ENCODE peak calls at places on chromosomes 12 and 14, in eight cellular contexts. V is heart left ventricle, D is ovary, J is Peyer's patch, H is breast epithelium, S is prostate gland, N is stomach, W is IMR-90. G is an unnamed sample. For H3K36me3, the result is how much of the 10 kb centered on the place peaks cover.

GRCh38 chr14:92644166-92644565 is 104.3 kb downstream of the LGMN start:
- DNase-seq in V (no peak), D (no peak), J (no peak), H (no peak), S (no peak), N (no peak), W (peak), G (no peak)

GRCh38 chr12:75812341-75813018 is 219.1 kb downstream of the PHLDA1 start:
- DNase-seq in V (no peak), D (no peak), J (no peak), H (no peak), S (no peak), N (no peak), W (peak), G (no peak)

GRCh38 chr12:26918321-26919215 is 19.2 kb downstream of the INTS13 start:
- DNase-seq in V (no peak), D (no peak), J (no peak), H (no peak), S (no peak), N (no peak), W (peak), G (no peak)

GRCh38 chr12:51059086-51059485 is 11.0 kb downstream of the LETMD1 start:
- DNase-seq in V (no peak), D (no peak), J (no peak), H (no peak), S (no peak), N (no peak), W (no peak), G (no peak)

GRCh38 chr14:36222337-36222736 is 45.8 kb upstream of the PTCSC3 start:
- DNase-seq in V (no peak), D (no peak), J (no peak), H (no peak), S (no peak), N (no peak), W (no peak), G (no peak)

GRCh38 chr12:64737539-64737938 is 21.7 kb downstream of the GNS start:
- DNase-seq in V (no peak), D (no peak), J (no peak), H (no peak), S (no peak), N (no peak), W (no peak), G (no peak)

GRCh38 chr12:28498850-28499249 is 308.6 kb downstream of the CCDC91 start:
- DNase-seq in V (no peak), D (no peak), J (no peak), H (no peak), S (no peak), N (no peak), W (no peak), G (no peak)

GRCh38 chr12:51579321-51579850 is 11.6 kb upstream of the SCN8A start:
- DNase-seq in V (no peak), D (no peak), J (no peak), H (no peak), S (no peak), N (no peak), W (no peak), G (no peak)

GRCh38 chr14:64508215-64508776 is 3.7 kb downstream of the ZBTB1 start:
- DNase-seq in V (no peak), D (no peak), J (no peak), H (no peak), S (no peak), N (no peak), W (no peak), G (no peak)

GRCh38 chr12:49446571-49446970 is 79.3 kb downstream of the SPATS2 start:
- DNase-seq in V (no peak), D (no peak), J (no peak), H (no peak), S (no peak), N (no peak), W (no peak), G (no peak)

GRCh38 chr12:121451931-121452330 is 52.0 kb downstream of the RNF34 start:
- DNase-seq in V (no peak), D (no peak), J (peak), H (no peak), S (no peak), N (no peak), W (no peak), G (no peak)

GRCh38 chr12:93204896-93205295 is 172.8 kb upstream of the NUDT4 start:
- DNase-seq in V (no peak), D (no peak), J (no peak), H (no peak), S (no peak), N (no peak), W (no peak), G (no peak)

GRCh38 chr12:53543539-53543938 is 36.3 kb upstream of the NPFF start:
- DNase-seq in V (peak), D (peak), J (peak), H (peak), S (peak), N (peak), W (peak), G (peak)

GRCh38 chr14:77040995-77041744 is 12.7 kb upstream of the IRF2BPL start:
- DNase-seq in V (peak), D (peak), J (peak), H (no peak), S (no peak), N (no peak), W (no peak), G (no peak)
- H3K4me3 ChIP-seq in V (peak), D (peak), J (peak), H (no peak), S (no peak), N (no peak), W (no peak), G (no peak)

GRCh38 chr14:70648374-70648773 is 6.7 kb downstream of the TTC9 start:
- DNase-seq in V (peak), D (no peak), J (no peak), H (no peak), S (no peak), N (no peak), W (no peak), G (no peak)
- H3K36me3 ChIP-seq in V (under half), D (under half), J (under half), H (under half), S (under half), N (under half), W (under half), G (under half)

GRCh38 chr12:128811806-128812205 is 12.0 kb downstream of the SLC15A4 start:
- DNase-seq in V (no peak), D (no peak), J (no peak), H (no peak), S (no peak), N (no peak), W (no peak), G (no peak)
- TF ChIP-seq POLR2A in V (no peak), D (no peak), J (no peak), H (no peak), S (no peak), N (no peak), W (no peak), G (no peak)

DNA sequence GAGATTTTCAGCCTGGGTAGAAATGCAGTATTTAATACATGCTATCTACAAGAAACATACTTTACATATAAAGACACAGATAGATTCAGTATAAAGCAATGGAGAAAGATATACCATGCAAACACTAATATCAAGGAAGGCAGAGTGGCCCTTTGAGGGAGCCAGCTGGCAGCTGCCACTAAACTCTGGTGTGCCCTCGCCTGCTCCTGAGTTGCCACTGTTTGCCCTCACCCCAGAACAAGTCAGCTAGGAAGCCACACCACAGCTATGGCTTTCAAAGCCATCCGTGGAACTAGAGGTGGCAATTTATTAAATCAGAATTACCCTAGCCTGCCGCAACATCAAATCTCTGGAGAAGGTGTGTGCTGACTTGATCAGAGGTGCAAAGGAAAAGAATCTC is 18.3 kb downstream of the PXN start:
- DNase-seq in V (no peak), D (no peak), J (no peak), H (no peak), S (no peak), N (peak), W (no peak), G (no peak)
- H3K4me3 ChIP-seq in V (peak), D (no peak), J (no peak), H (no peak), S (no peak), N (no peak), W (no peak), G (no peak)

GRCh38 chr14:104779776-104780512 is 15.6 kb downstream of the AKT1 start:
- DNase-seq in V (no peak), D (no peak), J (no peak), H (no peak), S (no peak), N (no peak), W (no peak), G (no peak)
- H3K36me3 ChIP-seq in V (under half), D (under half), J (under half), H (under half), S (under half), N (half or more), W (under half), G (under half)

GRCh38 chr12:32755051-32755653 is 545 bp downstream of the YARS2 start:
- DNase-seq in V (peak), D (peak), J (peak), H (peak), S (peak), N (peak), W (peak), G (peak)

GRCh38 chr12:32757159-32757556 is 1.5 kb upstream of the YARS2 start:
- DNase-seq in V (no peak), D (no peak), J (no peak), H (no peak), S (no peak), N (no peak), W (no peak), G (no peak)

GRCh38 chr12:32756476-32757158 is 920 bp upstream of the YARS2 start:
- DNase-seq in V (no peak), D (no peak), J (no peak), H (no peak), S (no peak), N (no peak), W (no peak), G (no peak)

GRCh38 chr12:32754101-32754500 is 1.6 kb downstream of the YARS2 start:
- DNase-seq in V (no peak), D (no peak), J (no peak), H (no peak), S (no peak), N (no peak), W (no peak), G (no peak)

DNA sequence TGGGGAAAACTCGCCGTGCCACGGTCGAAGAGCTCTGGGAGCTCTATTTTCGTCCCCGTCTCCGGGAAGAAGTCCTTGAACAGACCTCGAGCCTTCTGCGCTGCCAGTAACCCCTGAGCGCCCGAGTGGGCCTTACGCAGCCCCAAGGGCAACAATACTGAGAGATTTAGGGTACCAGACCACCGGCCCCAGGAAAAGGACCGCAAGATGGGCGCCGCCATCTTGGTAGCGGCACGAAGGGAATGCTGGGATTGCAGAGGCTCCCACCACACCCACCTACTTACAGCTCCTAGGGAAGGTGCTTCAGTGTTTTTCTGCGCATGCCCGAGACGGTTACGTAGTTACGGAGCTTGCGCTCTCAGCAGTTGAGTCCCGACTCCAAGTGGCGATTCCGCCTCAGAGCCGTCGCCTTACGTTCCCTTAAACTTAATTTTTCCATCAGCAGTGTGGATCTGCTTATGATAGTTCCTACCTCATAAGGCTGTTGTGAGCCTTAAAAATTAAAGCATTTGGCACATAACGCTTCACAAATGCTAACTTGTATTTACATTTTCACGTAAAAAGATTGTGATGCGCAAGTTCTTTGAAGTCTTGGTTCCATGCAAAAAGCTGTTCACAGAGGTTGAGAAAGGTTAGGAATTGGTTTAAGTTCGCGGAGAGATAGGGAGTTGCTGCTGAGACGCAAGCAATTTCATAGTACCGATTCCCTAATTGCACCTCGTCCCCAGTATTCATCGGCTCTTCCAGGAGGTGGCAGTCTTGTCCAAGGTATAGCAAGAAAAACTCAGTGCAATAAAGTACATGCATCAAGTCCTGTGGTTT is at the start of gene YARS2:
- DNase-seq in V (peak), D (peak), J (peak), H (peak), S (peak), N (peak), W (peak), G (peak)
- TF ChIP-seq POLR2A in V (no peak), D (peak), J (peak), H (peak), S (peak), N (no peak), W (peak), G (peak)

DNA sequence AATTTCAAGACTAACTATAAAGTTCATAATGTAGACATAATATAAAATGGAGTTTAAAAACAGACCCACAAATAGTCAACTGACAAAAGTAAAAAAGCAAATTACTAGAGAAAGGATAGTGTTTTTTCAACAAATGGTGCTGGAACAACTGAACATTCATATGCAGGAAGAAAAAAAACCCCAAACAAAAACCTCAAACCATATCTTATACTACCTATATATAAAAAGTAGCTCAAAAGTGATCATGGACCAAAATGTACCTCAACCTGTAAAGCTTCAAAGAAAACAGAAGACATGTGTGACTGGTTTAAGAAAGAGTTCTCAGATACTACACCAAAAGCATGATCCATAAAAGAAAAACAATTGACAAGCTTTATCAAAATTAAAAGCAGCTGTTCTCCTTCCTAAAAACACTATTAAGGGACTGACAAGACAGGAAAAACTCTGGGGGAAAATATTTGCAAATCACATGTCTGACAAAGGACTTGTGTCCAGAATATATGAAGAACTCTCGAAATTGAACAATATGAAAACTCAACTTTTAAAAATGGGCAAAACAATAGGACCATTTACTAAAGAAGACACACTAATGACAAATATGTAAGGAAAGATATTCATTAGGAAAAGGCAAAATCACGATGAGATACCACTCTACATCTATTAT is 22.7 kb upstream of the ARID4A start:
- DNase-seq in V (no peak), D (no peak), J (no peak), H (no peak), S (no peak), N (no peak), W (no peak), G (no peak)
- H3K4me3 ChIP-seq in V (no peak), D (no peak), J (no peak), H (no peak), S (no peak), N (no peak), W (no peak), G (no peak)

GRCh38 chr12:45890276-45890675 is 100.1 kb downstream of the SCAF11 start:
- DNase-seq in V (no peak), D (no peak), J (no peak), H (no peak), S (no peak), N (no peak), W (no peak), G (no peak)
- H3K36me3 ChIP-seq in V (under half), D (under half), J (under half), H (under half), S (under half), N (half or more), W (under half), G (under half)

GRCh38 chr14:22882064-22882463 is 958 bp upstream of the REM2 start:
- DNase-seq in V (no peak), D (no peak), J (no peak), H (no peak), S (no peak), N (no peak), W (no peak), G (no peak)
- TF ChIP-seq POLR2A in V (no peak), D (no peak), J (no peak), H (no peak), S (no peak), N (no peak), W (no peak), G (no peak)

G was measured in tibial nerve.